ENCODE peak calls at places on chromosome 9, in seven cellular contexts. L is stimulated activated CD8-positive, alpha-beta memory T cell treated with anti-CD3 and anti-CD28 coated beads, Interleukin-7, amount 100 ng/mL, for 24 hours; A is NCI-H748 treated with DMSO at 0.1 percent for 48 hours; B is cardiac muscle cell; X is CD8-positive, alpha-beta T cell; K is neural crest cell; Q is EL. R is an unnamed sample.

GRCh38 chr9:128722380-128723351 is 1.3 kb downstream of the ZDHHC12 start:
- DNase-seq in A (no peak), B (no peak), L (no peak), K (no peak), X (no peak), Q (no peak), R (no peak)

GRCh38 chr9:33030285-33030684 is 5.2 kb downstream of the DNAJA1 start:
- DNase-seq in A (no peak), K (no peak), Q (no peak), X (no peak), L (no peak), B (no peak), R (no peak)

GRCh38 chr9:27880135-27880534 is 306.9 kb upstream of the C9orf72 start:
- DNase-seq in A (no peak), L (no peak), Q (no peak), X (no peak), B (no peak), K (no peak), R (no peak)

GRCh38 chr9:36895744-36896260 is 138.3 kb downstream of the PAX5 start:
- DNase-seq in A (no peak), Q (no peak), L (no peak), B (no peak), X (no peak), K (no peak), R (no peak)

GRCh38 chr9:129437626-129438323 is 183.1 kb downstream of the C9orf50 start:
- DNase-seq in X (no peak), Q (no peak), K (no peak), A (no peak), L (no peak), B (no peak), R (no peak)

GRCh38 chr9:127437497-127438264 is 13.5 kb downstream of the ZNF79 start:
- DNase-seq in A (no peak), K (no peak), L (no peak), X (no peak), B (no peak), Q (no peak), R (no peak)

GRCh38 chr9:17970285-17970684 is 391.4 kb downstream of the SH3GL2 start:
- DNase-seq in X (no peak), Q (no peak), K (no peak), A (no peak), B (no peak), L (no peak), R (no peak)

GRCh38 chr9:28207657-28208056 is 634.4 kb upstream of the C9orf72 start:
- DNase-seq in A (no peak), B (no peak), Q (no peak), K (no peak), X (no peak), L (no peak), R (no peak)

GRCh38 chr9:95874303-95874988 is 1.0 kb upstream of the ERCC6L2 start:
- DNase-seq in L (no peak), A (no peak), X (no peak), Q (peak; percentile 45), K (no peak), B (peak; percentile 13), R (peak; percentile 2)

GRCh38 chr9:8365029-8365428 is 565.5 kb upstream of the DMAC1 start:
- DNase-seq in A (no peak), Q (no peak), X (no peak), B (peak; percentile 77), K (no peak), L (no peak), R (no peak)

GRCh38 chr9:17625644-17626388 is 47.0 kb downstream of the SH3GL2 start:
- DNase-seq in K (no peak), L (no peak), X (no peak), A (no peak), Q (peak; percentile 36), B (no peak), R (no peak)

GRCh38 chr9:104091708-104092107 is 2.4 kb upstream of the SMC2 start:
- DNase-seq in A (peak; percentile 81), K (no peak), X (no peak), Q (no peak), B (peak; percentile 35), L (no peak), R (peak; percentile 9)